ENCODE peak calls at places on chromosomes 6 and 20, in ten cellular contexts. L, K, F, P, O, G, N, Z, H and U are unnamed samples.

GRCh38 chr6:57257911-57258541 is 35.9 kb upstream of the RAB23 start:
- DNase-seq in L (no peak), Z (peak), O (peak), G (no peak), N (no peak), F (no peak), K (peak), H (no peak), P (no peak), U (no peak)

GRCh38 chr6:20024316-20024673 is 187.1 kb downstream of the ID4 start:
- DNase-seq in N (no peak), K (no peak), F (no peak), Z (no peak), P (no peak), G (peak), O (no peak), H (no peak), L (no peak), U (no peak)

GRCh38 chr20:5557123-5557522 is 193.1 kb upstream of the SHLD1 start:
- DNase-seq in L (peak), H (peak), Z (peak), K (peak), O (peak), F (peak), G (peak), N (peak), P (no peak), U (no peak)

GRCh38 chr20:15578059-15578458 is 995.2 kb downstream of the KIF16B start:
- DNase-seq in K (no peak), G (no peak), Z (no peak), O (no peak), N (no peak), F (no peak), P (no peak), L (no peak), H (no peak), U (no peak)

GRCh38 chr6:119446623-119447008 is 97.1 kb upstream of the MAN1A1 start:
- DNase-seq in P (peak), L (no peak), O (peak), H (no peak), K (peak), N (no peak), G (no peak), F (no peak), Z (peak), U (no peak)

GRCh38 chr6:135083992-135084915 is 29.6 kb upstream of the HBS1L start:
- DNase-seq in H (peak), P (no peak), F (no peak), Z (no peak), K (no peak), G (no peak), L (no peak), N (no peak), O (no peak), U (no peak)

GRCh38 chr6:36301781-36302180 is 31.9 kb downstream of the PNPLA1 start:
- DNase-seq in N (no peak), Z (peak), G (no peak), K (peak), F (no peak), P (no peak), L (no peak), H (no peak), O (no peak), U (no peak)

GRCh38 chr20:47749367-47749766 is 35.9 kb downstream of the SULF2 start:
- DNase-seq in P (peak), N (no peak), K (no peak), G (no peak), L (no peak), Z (no peak), O (no peak), F (no peak), H (no peak), U (no peak)

GRCh38 chr20:63174309-63175030 is 41.5 kb downstream of the YTHDF1 start:
- DNase-seq in H (no peak), N (no peak), F (no peak), O (no peak), P (no peak), L (no peak), K (no peak), Z (no peak), G (no peak), U (no peak)

GRCh38 chr6:116036075-116036773 is 24.5 kb downstream of the FRK start:
- DNase-seq in O (no peak), P (no peak), K (no peak), F (no peak), G (no peak), Z (no peak), L (no peak), N (no peak), H (no peak), U (no peak)

GRCh38 chr20:47354388-47354709 is 2.1 kb downstream of the ZMYND8 start:
- DNase-seq in N (no peak), F (no peak), H (no peak), G (no peak), P (no peak), O (no peak), K (no peak), Z (no peak), L (no peak), U (no peak)

GRCh38 chr6:157283900-157284737 is 39.2 kb downstream of the TMEM242 start:
- DNase-seq in N (no peak), G (no peak), F (no peak), L (no peak), O (no peak), K (no peak), P (no peak), Z (no peak), H (no peak), U (no peak)

GRCh38 chr20:43752561-43753301 is 25.9 kb upstream of the GTSF1L start:
- DNase-seq in H (no peak), O (peak), F (no peak), P (peak), K (peak), L (no peak), Z (peak), N (peak), G (no peak), U (no peak)

GRCh38 chr20:53660947-53661381 is 67.3 kb upstream of the ZNF217 start:
- DNase-seq in G (no peak), Z (peak), L (no peak), N (peak), H (no peak), F (no peak), P (no peak), O (no peak), K (no peak), U (no peak)

GRCh38 chr20:8132632-8133587 is 844 bp downstream of the PLCB1 start:
- DNase-seq in O (no peak), G (no peak), K (no peak), Z (no peak), F (no peak), P (peak), H (no peak), L (no peak), N (no peak), U (no peak)

GRCh38 chr20:45436732-45437485 is 21.0 kb downstream of the PIGT start:
- DNase-seq in K (peak), G (peak), H (peak), F (peak), O (peak), L (peak), N (peak), Z (peak), P (peak), U (peak)

GRCh38 chr6:29011276-29011734 is 6.2 kb upstream of the ZNF311 start:
- DNase-seq in G (no peak), F (no peak), Z (peak), O (peak), H (no peak), N (peak), L (peak), K (peak), P (peak), U (no peak)

GRCh38 chr6:5786321-5787053 is 220.2 kb downstream of the NRN1 start:
- DNase-seq in F (no peak), L (no peak), K (peak), G (no peak), O (no peak), P (no peak), N (no peak), H (peak), Z (no peak), U (no peak)

GRCh38 chr6:150492941-150493340 is 106.7 kb upstream of the PLEKHG1 start:
- DNase-seq in P (no peak), K (peak), H (no peak), O (peak), N (no peak), G (no peak), L (no peak), F (no peak), Z (no peak), U (no peak)

GRCh38 chr20:63067266-63067635 is 60.5 kb upstream of the BHLHE23 start:
- DNase-seq in N (no peak), K (no peak), O (no peak), H (no peak), L (no peak), Z (no peak), P (no peak), F (no peak), G (no peak), U (no peak)

GRCh38 chr6:139539852-139540251 is 165.4 kb upstream of the CITED2 start:
- DNase-seq in O (peak), K (peak), P (peak), Z (peak), N (no peak), L (no peak), H (no peak), G (no peak), F (no peak), U (no peak)

GRCh38 chr20:58875541-58876134 is 23.1 kb downstream of the GNAS start:
- DNase-seq in G (no peak), Z (peak), H (no peak), O (peak), F (no peak), N (no peak), P (no peak), K (peak), L (no peak), U (no peak)

GRCh38 chr6:149060985-149061760 is 256.3 kb upstream of the TAB2 start:
- DNase-seq in P (peak), G (no peak), N (no peak), Z (peak), L (no peak), O (peak), K (peak), F (no peak), H (no peak), U (no peak)

GRCh38 chr6:1738682-1739081 is 129.0 kb downstream of the FOXC1 start:
- DNase-seq in Z (no peak), G (no peak), N (no peak), H (no peak), F (no peak), P (no peak), K (no peak), O (no peak), L (no peak), U (no peak)

GRCh38 chr6:14059791-14060436 is 57.7 kb upstream of the CD83 start:
- DNase-seq in F (no peak), Z (no peak), P (peak), N (no peak), K (peak), O (peak), H (no peak), G (no peak), L (no peak), U (peak)

GRCh38 chr6:66054967-66055366 is 347.9 kb upstream of the EYS start:
- DNase-seq in Z (no peak), P (no peak), G (no peak), L (no peak), F (no peak), O (no peak), H (no peak), K (no peak), N (no peak), U (no peak)

GRCh38 chr20:49043000-49043399 is 3.1 kb upstream of the CSE1L start:
- DNase-seq in P (no peak), Z (no peak), L (no peak), O (no peak), H (no peak), F (no peak), K (no peak), N (no peak), G (no peak), U (no peak)

GRCh38 chr20:4924032-4924431 is 77.3 kb downstream of the SLC23A2 start:
- DNase-seq in F (no peak), P (no peak), G (no peak), Z (no peak), K (no peak), L (no peak), N (no peak), H (no peak), O (no peak), U (no peak)

GRCh38 chr6:31701666-31702420 is 1.3 kb downstream of the ABHD16A start:
- DNase-seq in F (no peak), H (peak), G (no peak), O (no peak), K (peak), Z (peak), L (no peak), N (no peak), P (no peak), U (no peak)

GRCh38 chr6:153170511-153170910 is 39.4 kb upstream of the RGS17 start:
- DNase-seq in L (no peak), K (peak), O (peak), N (no peak), H (no peak), Z (peak), F (no peak), G (no peak), P (no peak), U (no peak)

GRCh38 chr6:88910922-88911778 is 52.3 kb downstream of the RNGTT start:
- DNase-seq in F (no peak), L (no peak), G (no peak), K (peak), H (no peak), P (no peak), O (no peak), N (no peak), Z (no peak), U (no peak)

GRCh38 chr6:41055149-41055548 is 2.1 kb downstream of the APOBEC2 start:
- DNase-seq in H (no peak), N (no peak), P (no peak), F (no peak), O (no peak), L (no peak), G (no peak), K (no peak), Z (peak), U (no peak)

GRCh38 chr6:147078602-147079001 is 125.6 kb upstream of the STXBP5 start:
- DNase-seq in K (peak), L (no peak), O (no peak), Z (peak), N (no peak), P (no peak), F (no peak), G (no peak), H (peak), U (no peak)